ENCODE peak calls at places on chromosomes 2 and 18, in nine cellular contexts. N is body of pancreas, Y is mesendoderm, H is ovary, F is aorta, G is stomach, E is PC-9, L is PC-3, W is heart right ventricle. Q is an unnamed sample. For H3K36me3, the result is how much of the 10 kb centered on the place peaks cover.

GRCh38 chr18:79797518-79798345 is at the start of gene KCNG2:
- DNase-seq in N (no peak), Y (peak), H (no peak), F (peak), G (no peak), E (no peak), L (no peak), W (no peak), Q (peak)

GRCh38 chr2:42879913-42880737 is 87.7 kb upstream of the HAAO start:
- DNase-seq in N (peak), Y (peak), H (peak), F (no peak), G (no peak), E (no peak), L (no peak), W (peak), Q (no peak)

GRCh38 chr2:8215159-8215863 is 466.5 kb upstream of the ID2 start:
- DNase-seq in N (no peak), Y (no peak), H (no peak), F (no peak), G (no peak), E (no peak), L (no peak), W (no peak), Q (no peak)

GRCh38 chr2:111710085-111710484 is 173.9 kb downstream of the ANAPC1 start:
- DNase-seq in N (no peak), Y (no peak), H (no peak), F (no peak), G (no peak), E (no peak), L (no peak), W (no peak), Q (no peak)

GRCh38 chr2:239283288-239283945 is 117.4 kb downstream of the HDAC4 start:
- DNase-seq in N (no peak), Y (no peak), H (no peak), F (no peak), G (no peak), E (no peak), L (no peak), W (no peak), Q (no peak)

GRCh38 chr2:25078171-25079049 is 36.5 kb downstream of the EFR3B start:
- DNase-seq in N (no peak), Y (peak), H (no peak), F (no peak), G (no peak), E (peak), L (peak), W (no peak), Q (no peak)

GRCh38 chr2:240250985-240251847 is 110.8 kb upstream of the OTOS start:
- DNase-seq in N (peak), Y (peak), H (peak), F (peak), G (peak), E (peak), L (peak), W (peak), Q (peak)

GRCh38 chr18:711693-712400 is 583 bp downstream of the ENOSF1 start:
- DNase-seq in N (peak), Y (peak), H (peak), F (peak), G (peak), E (peak), L (peak), W (peak), Q (peak)

GRCh38 chr2:58377181-58377580 is 136.1 kb upstream of the FANCL start:
- DNase-seq in N (no peak), Y (no peak), H (no peak), F (no peak), G (no peak), E (no peak), L (no peak), W (no peak), Q (no peak)

GRCh38 chr2:83364264-83364663 is 1094.8 kb downstream of the SUCLG1 start:
- DNase-seq in N (no peak), Y (no peak), H (no peak), F (no peak), G (no peak), E (no peak), L (peak), W (no peak), Q (no peak)

GRCh38 chr2:36469701-36470100 is 114.1 kb downstream of the CRIM1 start:
- DNase-seq in N (no peak), Y (no peak), H (no peak), F (no peak), G (no peak), E (no peak), L (no peak), W (no peak), Q (no peak)

GRCh38 chr18:55856191-55856590 is 268.2 kb upstream of the TCF4 start:
- DNase-seq in N (no peak), Y (peak), H (no peak), F (no peak), G (no peak), E (peak), L (peak), W (no peak), Q (no peak)

GRCh38 chr2:200797242-200797770 is 14.4 kb upstream of the BZW1 start:
- DNase-seq in N (peak), Y (no peak), H (no peak), F (no peak), G (peak), E (no peak), L (no peak), W (peak), Q (no peak)

GRCh38 chr2:218852911-218853667 is 6.5 kb upstream of the WNT6 start:
- DNase-seq in N (peak), Y (peak), H (peak), F (peak), G (peak), E (no peak), L (peak), W (no peak), Q (peak)

GRCh38 chr2:69483696-69484095 is 46.5 kb upstream of the NFU1 start:
- DNase-seq in N (peak), Y (no peak), H (no peak), F (no peak), G (no peak), E (no peak), L (peak), W (no peak), Q (no peak)

GRCh38 chr2:219681301-219682290 is 54.2 kb downstream of the SLC4A3 start:
- DNase-seq in N (no peak), Y (no peak), H (no peak), F (no peak), G (no peak), E (no peak), L (peak), W (no peak), Q (no peak)

GRCh38 chr2:46131-46470 is 204 bp downstream of the FAM110C start:
- DNase-seq in N (no peak), Y (no peak), H (no peak), F (no peak), G (no peak), E (no peak), L (no peak), W (no peak), Q (peak)

GRCh38 chr2:70140978-70141753 is 49.7 kb downstream of the C2orf42 start:
- DNase-seq in N (peak), Y (peak), H (peak), F (peak), G (peak), E (peak), L (peak), W (no peak), Q (peak)

GRCh38 chr2:148914463-148914862 is 39.4 kb downstream of the KIF5C start:
- DNase-seq in N (no peak), Y (no peak), H (no peak), F (no peak), G (no peak), E (no peak), L (no peak), W (no peak), Q (no peak)

GRCh38 chr2:41283079-41283765 is 764.6 kb upstream of the PKDCC start:
- DNase-seq in N (no peak), Y (peak), H (no peak), F (no peak), G (no peak), E (no peak), L (peak), W (no peak), Q (peak)

GRCh38 chr18:23998811-23999210 is 15.7 kb upstream of the TTC39C start:
- DNase-seq in N (no peak), Y (no peak), H (no peak), F (no peak), G (no peak), E (peak), L (peak), W (no peak), Q (no peak)

GRCh38 chr18:60691061-60691460 is 318.5 kb upstream of the MC4R start:
- DNase-seq in N (no peak), Y (peak), H (no peak), F (no peak), G (no peak), E (no peak), L (no peak), W (no peak), Q (no peak)

GRCh38 chr2:42136832-42137821 is 32.0 kb upstream of the EML4 start:
- DNase-seq in N (no peak), Y (no peak), H (no peak), F (no peak), G (no peak), E (peak), L (peak), W (no peak), Q (no peak)

GRCh38 chr2:66431840-66432511 is 2.9 kb upstream of the MEIS1 start:
- DNase-seq in N (no peak), Y (peak), H (peak), F (no peak), G (no peak), E (no peak), L (no peak), W (peak), Q (peak)

GRCh38 chr2:120520929-120521912 is 175.3 kb downstream of the INHBB start:
- DNase-seq in N (peak), Y (peak), H (no peak), F (no peak), G (peak), E (peak), L (peak), W (no peak), Q (peak)

GRCh38 chr2:101667823-101668222 is 29.7 kb upstream of the MAP4K4 start:
- DNase-seq in N (no peak), Y (peak), H (no peak), F (no peak), G (no peak), E (no peak), L (no peak), W (no peak), Q (no peak)

GRCh38 chr2:118032169-118033013 is 18.5 kb upstream of the CCDC93 start:
- DNase-seq in N (peak), Y (peak), H (no peak), F (no peak), G (peak), E (no peak), L (peak), W (no peak), Q (peak)

DNA sequence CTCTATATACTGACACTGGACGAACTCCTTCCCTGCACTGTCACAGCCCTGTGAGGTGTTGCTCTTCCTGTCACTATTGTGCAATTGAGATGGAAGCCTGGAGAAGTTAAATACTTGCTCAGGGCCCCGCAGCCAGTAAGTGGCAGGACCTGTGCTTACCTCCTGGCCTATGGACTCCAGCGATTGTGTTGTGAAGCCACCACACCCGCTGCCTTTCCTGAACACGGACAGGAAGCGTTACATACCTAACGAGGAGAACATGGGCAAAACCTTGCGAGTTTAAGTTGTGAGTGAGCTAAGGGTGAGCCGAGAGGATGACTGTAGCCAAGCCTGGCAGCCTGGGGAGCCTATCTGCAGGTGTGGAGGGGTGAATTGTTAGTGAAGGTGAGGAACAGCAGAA is 26.1 kb downstream of the RAB31 start:
- DNase-seq in N (no peak), Y (peak), H (no peak), F (no peak), G (no peak), E (peak), L (peak), W (no peak), Q (no peak)
- H3K4me3 ChIP-seq in N (no peak), Y (no peak), H (no peak), F (no peak), G (no peak), E (peak), L (no peak), W (no peak), Q (no peak)

DNA sequence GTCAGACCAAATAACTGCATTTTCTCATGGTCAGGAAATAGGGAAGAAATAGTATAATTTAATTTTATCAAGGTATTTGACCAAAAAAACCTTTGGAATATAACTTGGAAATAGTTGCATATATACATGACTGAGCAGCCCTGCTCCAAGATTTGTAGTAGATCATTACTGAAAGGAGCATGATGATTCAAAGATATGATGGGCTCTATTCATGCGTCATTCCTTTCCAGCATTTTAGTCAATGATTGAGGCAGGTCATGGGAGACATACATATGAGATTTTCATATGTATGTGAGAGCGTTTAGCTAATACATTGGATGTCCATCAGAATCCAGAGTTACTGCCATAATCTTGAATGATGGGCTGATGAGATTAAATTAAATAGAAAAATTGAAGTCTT is 74.5 kb downstream of the CAB39 start:
- DNase-seq in N (no peak), Y (no peak), H (no peak), F (no peak), G (no peak), E (no peak), L (no peak), W (no peak), Q (no peak)
- H3K36me3 ChIP-seq in N (under half), Y (under half), H (under half), F (under half), G (half or more), E (half or more), L (half or more), W (under half), Q (under half)

GRCh38 chr2:77588438-77588837 is 66.3 kb upstream of the LRRTM4 start:
- DNase-seq in N (no peak), Y (no peak), H (no peak), F (no peak), G (no peak), E (no peak), L (no peak), W (no peak), Q (no peak)
- H3K4me3 ChIP-seq in N (no peak), Y (no peak), H (no peak), F (no peak), G (no peak), E (no peak), L (no peak), W (no peak), Q (no peak)

GRCh38 chr2:95109260-95109659 is 12.3 kb downstream of the MRPS5 start:
- DNase-seq in N (no peak), Y (no peak), H (no peak), F (no peak), G (no peak), E (no peak), L (no peak), W (no peak), Q (no peak)

GRCh38 chr2:95113464-95113863 is 8.1 kb downstream of the MRPS5 start:
- DNase-seq in N (no peak), Y (no peak), H (no peak), F (no peak), G (no peak), E (no peak), L (no peak), W (no peak), Q (no peak)

GRCh38 chr2:95115418-95115817 is 6.2 kb downstream of the MRPS5 start:
- DNase-seq in N (peak), Y (peak), H (peak), F (peak), G (peak), E (peak), L (peak), W (peak), Q (peak)

GRCh38 chr2:95106081-95106480 is 15.5 kb downstream of the MRPS5 start:
- DNase-seq in N (no peak), Y (no peak), H (no peak), F (no peak), G (no peak), E (no peak), L (no peak), W (no peak), Q (no peak)

DNA sequence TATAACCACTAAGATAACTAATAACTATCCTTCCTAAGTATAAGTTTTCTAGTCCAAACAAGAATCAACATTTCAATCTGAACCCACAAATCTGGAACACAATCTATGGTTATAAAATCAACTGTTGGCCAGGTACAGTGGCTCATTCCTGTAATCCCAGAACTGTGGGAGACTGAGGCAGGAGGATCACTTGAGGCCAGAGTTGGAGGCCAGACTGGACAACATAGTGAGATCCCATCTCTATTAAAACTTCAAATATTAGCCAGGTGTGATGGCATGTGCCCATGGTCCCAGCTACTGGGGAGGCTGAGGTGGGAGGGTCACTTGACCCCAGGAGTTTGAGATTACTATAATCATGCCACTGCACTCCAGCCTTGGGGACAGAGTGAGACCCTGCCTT is 11.2 kb downstream of the MRPS5 start:
- DNase-seq in N (no peak), Y (no peak), H (no peak), F (no peak), G (no peak), E (no peak), L (no peak), W (no peak), Q (no peak)
- H3K36me3 ChIP-seq in N (under half), Y (under half), H (under half), F (under half), G (half or more), E (half or more), L (half or more), W (under half), Q (under half)

DNA sequence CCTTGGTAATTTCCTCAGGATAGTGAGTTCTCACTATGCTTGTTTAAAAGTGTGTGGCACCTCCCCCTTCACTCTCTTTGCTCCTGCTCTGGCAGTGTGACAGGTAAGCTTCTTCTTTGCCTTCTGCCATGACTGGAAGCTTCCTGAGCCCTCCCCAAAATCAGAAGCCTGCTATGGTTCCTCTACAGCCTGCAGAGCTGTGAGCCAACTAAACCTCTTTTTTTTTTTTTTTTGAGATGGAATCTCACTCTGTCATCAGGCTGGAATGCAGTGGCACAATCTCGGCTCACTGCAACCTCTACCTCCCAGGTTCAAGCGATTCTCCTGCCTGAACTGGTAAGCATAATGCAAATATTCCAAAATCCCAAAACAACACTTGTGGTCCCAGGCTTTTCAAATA is 80.0 kb downstream of the SOWAHC start:
- DNase-seq in N (no peak), Y (peak), H (no peak), F (no peak), G (no peak), E (peak), L (peak), W (no peak), Q (no peak)
- H3K4me3 ChIP-seq in N (no peak), Y (no peak), H (no peak), F (no peak), G (no peak), E (no peak), L (no peak), W (no peak), Q (no peak)

GRCh38 chr2:73264783-73265182 is 19.5 kb downstream of the FBXO41 start:
- DNase-seq in N (no peak), Y (no peak), H (no peak), F (no peak), G (no peak), E (no peak), L (no peak), W (no peak), Q (no peak)

GRCh38 chr2:73263540-73264331 is 20.5 kb downstream of the FBXO41 start:
- DNase-seq in N (no peak), Y (no peak), H (no peak), F (no peak), G (no peak), E (peak), L (no peak), W (no peak), Q (no peak)

GRCh38 chr2:73266061-73266891 is 18.0 kb downstream of the FBXO41 start:
- DNase-seq in N (no peak), Y (no peak), H (no peak), F (no peak), G (no peak), E (no peak), L (no peak), W (no peak), Q (peak)

GRCh38 chr2:73265298-73266060 is 18.8 kb downstream of the FBXO41 start:
- DNase-seq in N (no peak), Y (no peak), H (no peak), F (no peak), G (no peak), E (no peak), L (no peak), W (no peak), Q (no peak)

DNA sequence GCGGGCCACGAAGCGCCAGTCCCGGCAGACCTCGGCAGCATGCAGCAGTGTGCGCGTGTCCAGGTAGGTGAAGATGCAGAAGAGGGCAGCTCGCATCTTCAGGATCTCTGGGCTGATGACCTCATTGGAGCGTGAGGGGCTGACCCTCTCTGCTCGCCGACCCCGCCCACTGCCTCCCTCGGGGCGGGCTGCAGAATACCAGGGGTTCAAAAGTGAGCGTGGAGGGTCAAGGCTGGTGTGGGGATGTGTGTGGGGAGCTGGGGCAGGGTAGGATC is 20.0 kb downstream of the FBXO41 start:
- DNase-seq in N (no peak), Y (no peak), H (no peak), F (no peak), G (no peak), E (no peak), L (no peak), W (no peak), Q (no peak)
- H3K36me3 ChIP-seq in N (under half), Y (under half), H (under half), F (under half), G (under half), E (under half), L (under half), W (under half), Q (under half)